ENCODE peak calls at places on chromosomes 1 and 21, in ten cellular contexts. Y is pancreas; B is small intestine; P is CD4-positive, CD25-positive, alpha-beta regulatory T cell; J is K562; H is ascending aorta; T is tibial nerve; N is lower lobe of right lung; Q is hepatocyte; M is IMR-90. O is an unnamed sample.

GRCh38 chr1:182338806-182339370 is 52.7 kb downstream of the GLUL start:
- DNase-seq in Y (no peak), B (no peak), P (no peak), J (peak), H (no peak), T (no peak), N (no peak), Q (no peak), M (no peak), O (no peak)

GRCh38 chr21:35390013-35390776 is 341.1 kb upstream of the RUNX1 start:
- DNase-seq in Y (no peak), B (no peak), P (no peak), J (no peak), H (no peak), T (no peak), N (no peak), Q (peak), M (peak), O (no peak)

GRCh38 chr1:53415432-53415831 is 43.8 kb upstream of the DMRTB1 start:
- DNase-seq in Y (no peak), B (no peak), P (no peak), J (no peak), H (no peak), T (no peak), N (no peak), Q (no peak), M (no peak), O (no peak)

GRCh38 chr1:21307663-21308062 is 17.4 kb upstream of the ECE1 start:
- DNase-seq in Y (no peak), B (no peak), P (no peak), J (peak), H (no peak), T (no peak), N (no peak), Q (no peak), M (no peak), O (no peak)

GRCh38 chr1:29410476-29410875 is 174.2 kb downstream of the PTPRU start:
- DNase-seq in Y (no peak), B (no peak), P (no peak), J (no peak), H (no peak), T (no peak), N (no peak), Q (no peak), M (no peak), O (no peak)

GRCh38 chr1:239811211-239811902 is 280.3 kb upstream of the FMN2 start:
- DNase-seq in Y (no peak), B (no peak), P (no peak), J (no peak), H (no peak), T (no peak), N (no peak), Q (no peak), M (no peak), O (no peak)

GRCh38 chr21:45300786-45301520 is 13.3 kb upstream of the POFUT2 start:
- DNase-seq in Y (peak), B (no peak), P (no peak), J (no peak), H (no peak), T (no peak), N (peak), Q (no peak), M (no peak), O (no peak)

GRCh38 chr1:84936116-84936810 is 43.3 kb upstream of the LPAR3 start:
- DNase-seq in Y (no peak), B (peak), P (peak), J (peak), H (no peak), T (no peak), N (no peak), Q (peak), M (peak), O (peak)

GRCh38 chr1:241639653-241640148 is 468 bp downstream of the CHML start:
- DNase-seq in Y (peak), B (peak), P (peak), J (peak), H (peak), T (peak), N (peak), Q (peak), M (no peak), O (peak)

GRCh38 chr1:164602480-164603093 is 43.6 kb downstream of the PBX1 start:
- DNase-seq in Y (no peak), B (peak), P (no peak), J (no peak), H (peak), T (no peak), N (peak), Q (peak), M (peak), O (no peak)

GRCh38 chr1:78490861-78491310 is at the start of gene PTGFR:
- DNase-seq in Y (peak), B (no peak), P (no peak), J (no peak), H (no peak), T (peak), N (peak), Q (peak), M (peak), O (no peak)

GRCh38 chr1:19067187-19067911 is 110.9 kb upstream of the IFFO2 start:
- DNase-seq in Y (peak), B (no peak), P (no peak), J (no peak), H (no peak), T (no peak), N (no peak), Q (no peak), M (no peak), O (peak)

GRCh38 chr1:15425521-15425920 is 12.7 kb upstream of the CTRC start:
- DNase-seq in Y (no peak), B (peak), P (no peak), J (no peak), H (no peak), T (no peak), N (no peak), Q (no peak), M (no peak), O (no peak)

GRCh38 chr1:22255341-22256212 is 112.7 kb upstream of the WNT4 start:
- DNase-seq in Y (no peak), B (no peak), P (no peak), J (no peak), H (no peak), T (no peak), N (no peak), Q (peak), M (no peak), O (no peak)

GRCh38 chr1:46472503-46473181 is 17.0 kb upstream of the DMBX1 start:
- DNase-seq in Y (no peak), B (no peak), P (no peak), J (no peak), H (no peak), T (no peak), N (no peak), Q (no peak), M (no peak), O (no peak)

GRCh38 chr1:32361674-32362473 is 411 bp downstream of the FAM229A start:
- DNase-seq in Y (peak), B (peak), P (no peak), J (no peak), H (peak), T (peak), N (peak), Q (peak), M (no peak), O (peak)

GRCh38 chr1:246569248-246570238 is 3.3 kb downstream of the CNST start:
- DNase-seq in Y (no peak), B (no peak), P (peak), J (peak), H (no peak), T (no peak), N (no peak), Q (no peak), M (peak), O (no peak)

GRCh38 chr1:68959631-68960030 is 462.7 kb upstream of the DEPDC1 start:
- DNase-seq in Y (no peak), B (no peak), P (no peak), J (no peak), H (no peak), T (no peak), N (no peak), Q (no peak), M (no peak), O (no peak)

GRCh38 chr1:39717809-39718208 is 20.9 kb upstream of the PPIE start:
- DNase-seq in Y (no peak), B (no peak), P (no peak), J (no peak), H (no peak), T (no peak), N (no peak), Q (no peak), M (no peak), O (no peak)

GRCh38 chr1:10948463-10948775 is 64.0 kb upstream of the TARDBP start:
- DNase-seq in Y (no peak), B (no peak), P (no peak), J (no peak), H (no peak), T (no peak), N (no peak), Q (no peak), M (no peak), O (no peak)

GRCh38 chr1:226128487-226129075 is 58.0 kb downstream of the ACBD3 start:
- DNase-seq in Y (peak), B (no peak), P (no peak), J (no peak), H (peak), T (no peak), N (peak), Q (peak), M (peak), O (no peak)
- H3K27ac ChIP-seq in Y (peak), B (peak), P (no peak), J (no peak), H (no peak), T (no peak), N (peak), Q (peak), M (no peak), O (no peak)

GRCh38 chr1:158013840-158014520 is 20.5 kb downstream of the KIRREL1 start:
- DNase-seq in Y (no peak), B (no peak), P (no peak), J (no peak), H (no peak), T (peak), N (no peak), Q (no peak), M (peak), O (no peak)

GRCh38 chr1:158014702-158015320 is 21.4 kb downstream of the KIRREL1 start:
- DNase-seq in Y (no peak), B (no peak), P (no peak), J (no peak), H (no peak), T (no peak), N (no peak), Q (no peak), M (no peak), O (no peak)

GRCh38 chr1:158007949-158008386 is 14.5 kb downstream of the KIRREL1 start:
- DNase-seq in Y (no peak), B (no peak), P (no peak), J (no peak), H (no peak), T (no peak), N (no peak), Q (no peak), M (no peak), O (no peak)

GRCh38 chr1:158008630-158009029 is 15.2 kb downstream of the KIRREL1 start:
- DNase-seq in Y (no peak), B (no peak), P (no peak), J (no peak), H (no peak), T (no peak), N (no peak), Q (no peak), M (no peak), O (no peak)

GRCh38 chr1:158011714-158012113 is 18.3 kb downstream of the KIRREL1 start:
- DNase-seq in Y (no peak), B (no peak), P (no peak), J (no peak), H (no peak), T (no peak), N (no peak), Q (no peak), M (peak), O (no peak)
- H3K27ac ChIP-seq in Y (no peak), B (peak), P (no peak), J (no peak), H (peak), T (peak), N (peak), Q (peak), M (peak), O (no peak)

GRCh38 chr1:236258114-236258609 is 23.6 kb downstream of the ERO1B start:
- DNase-seq in Y (no peak), B (no peak), P (no peak), J (no peak), H (no peak), T (no peak), N (no peak), Q (no peak), M (no peak), O (no peak)
- H3K27ac ChIP-seq in Y (no peak), B (no peak), P (no peak), J (no peak), H (no peak), T (no peak), N (no peak), Q (no peak), M (no peak), O (no peak)

GRCh38 chr21:33414068-33414467 is 10.9 kb downstream of the IFNGR2 start:
- DNase-seq in Y (no peak), B (no peak), P (no peak), J (no peak), H (no peak), T (no peak), N (no peak), Q (no peak), M (no peak), O (no peak)
- H3K27ac ChIP-seq in Y (no peak), B (peak), P (no peak), J (no peak), H (no peak), T (no peak), N (no peak), Q (peak), M (no peak), O (no peak)

GRCh38 chr1:36352910-36353878 is 29.7 kb upstream of the EVA1B start:
- DNase-seq in Y (no peak), B (no peak), P (no peak), J (no peak), H (no peak), T (no peak), N (no peak), Q (no peak), M (peak), O (no peak)
- H3K27ac ChIP-seq in Y (no peak), B (no peak), P (no peak), J (no peak), H (peak), T (peak), N (no peak), Q (no peak), M (peak), O (no peak)

DNA sequence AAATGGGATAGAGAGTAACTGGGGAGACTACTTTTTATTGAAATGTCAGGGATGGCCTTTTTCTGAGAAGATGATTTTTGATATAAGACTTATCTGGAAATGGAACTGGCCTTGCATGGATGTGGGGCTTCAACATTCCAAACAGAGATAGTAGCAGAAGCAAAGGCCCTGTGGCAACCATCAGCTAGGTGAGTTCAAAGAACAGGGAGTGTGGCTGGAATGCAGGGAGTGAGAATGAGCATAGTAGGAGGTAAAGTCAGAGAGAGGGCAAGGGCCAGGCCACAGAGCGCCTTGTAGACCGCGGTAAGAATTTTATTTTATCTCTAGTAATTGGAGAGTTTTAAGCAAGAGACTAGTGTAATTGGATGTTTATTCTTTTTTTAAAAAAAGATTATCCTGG is 227.0 kb upstream of the B3GALT2 start:
- DNase-seq in Y (no peak), B (no peak), P (no peak), J (no peak), H (no peak), T (no peak), N (no peak), Q (no peak), M (no peak), O (no peak)
- H3K27ac ChIP-seq in Y (no peak), B (no peak), P (peak), J (no peak), H (no peak), T (no peak), N (no peak), Q (no peak), M (no peak), O (no peak)

GRCh38 chr1:205797122-205797521 is 15.9 kb downstream of the SLC41A1 start:
- DNase-seq in Y (no peak), B (no peak), P (no peak), J (no peak), H (no peak), T (no peak), N (no peak), Q (no peak), M (no peak), O (no peak)
- H3K27ac ChIP-seq in Y (no peak), B (no peak), P (no peak), J (no peak), H (no peak), T (no peak), N (no peak), Q (no peak), M (no peak), O (no peak)